ENCODE peak calls at places on chromosome 13, in nine cellular contexts. X is tibial nerve, Z is tibial artery, D is BE2C, K is uterus, L is psoas muscle, B is fibroblast of lung, G is heart right ventricle, I is cardiac muscle cell. F is an unnamed sample.

GRCh38 chr13:74129500-74130144 is 4.6 kb downstream of the KLF12 start:
- DNase-seq in D (no peak), K (no peak), X (no peak), B (peak; percentile 27), G (no peak), Z (no peak), L (no peak), I (no peak), F (no peak)

GRCh38 chr13:57631607-57632275 is at the start of gene PCDH17:
- DNase-seq in G (peak; percentile 32), L (peak; percentile 17), X (no peak), B (peak; percentile 74), Z (peak; percentile 65), K (no peak), I (peak; percentile 69), D (peak; percentile 75), F (no peak)

GRCh38 chr13:20353973-20354372 is 121.9 kb upstream of the GJB6 start:
- DNase-seq in B (peak; percentile 67), Z (no peak), K (no peak), D (no peak), L (no peak), I (no peak), G (no peak), X (no peak), F (no peak)

GRCh38 chr13:99956473-99957349 is 14.9 kb downstream of the ZIC5 start:
- DNase-seq in K (no peak), X (no peak), D (no peak), I (peak; percentile 24), B (no peak), Z (no peak), G (no peak), L (peak; percentile 19), F (no peak)

GRCh38 chr13:110647365-110647737 is 32.0 kb downstream of the NAXD start:
- DNase-seq in Z (no peak), K (no peak), X (no peak), D (no peak), L (no peak), B (no peak), G (no peak), I (no peak), F (no peak)

GRCh38 chr13:31000889-31001288 is 68.4 kb downstream of the TEX26 start:
- DNase-seq in L (no peak), B (peak; percentile 61), D (no peak), X (no peak), G (no peak), I (no peak), Z (no peak), K (no peak), F (no peak)

GRCh38 chr13:39663958-39664357 is 8.5 kb downstream of the COG6 start:
- DNase-seq in I (no peak), G (no peak), L (no peak), B (no peak), K (no peak), X (no peak), Z (no peak), D (no peak), F (no peak)

GRCh38 chr13:23984541-23984940 is 87.2 kb upstream of the C1QTNF9B start:
- DNase-seq in Z (no peak), G (no peak), L (no peak), B (peak; percentile 56), X (no peak), K (no peak), I (no peak), D (no peak), F (no peak)

GRCh38 chr13:40910324-40911050 is 108.6 kb downstream of the ELF1 start:
- DNase-seq in L (no peak), Z (no peak), X (no peak), K (no peak), B (peak; percentile 69), G (no peak), I (no peak), D (no peak), F (no peak)

GRCh38 chr13:77034883-77035282 is 7.9 kb upstream of the FBXL3 start:
- DNase-seq in I (no peak), G (no peak), K (no peak), X (no peak), D (no peak), L (no peak), B (peak; percentile 58), Z (no peak), F (no peak)

GRCh38 chr13:25708268-25708667 is 336.5 kb downstream of the ATP8A2 start:
- DNase-seq in G (no peak), K (no peak), L (no peak), X (no peak), B (no peak), I (no peak), D (no peak), Z (no peak), F (no peak)

GRCh38 chr13:83065136-83065535 is 817.1 kb downstream of the SLITRK1 start:
- DNase-seq in X (peak; percentile 75), K (peak; percentile 21), L (peak; percentile 21), G (no peak), D (no peak), B (peak; percentile 86), Z (peak; percentile 87), I (no peak), F (peak; percentile 36)

GRCh38 chr13:53775807-53776206 is 747.2 kb downstream of the OLFM4 start:
- DNase-seq in G (no peak), X (no peak), D (no peak), K (no peak), Z (no peak), L (no peak), I (no peak), B (no peak), F (no peak)

GRCh38 chr13:47134939-47135489 is 238.2 kb upstream of the HTR2A start:
- DNase-seq in L (no peak), X (no peak), D (no peak), I (no peak), B (no peak), Z (no peak), K (no peak), G (no peak), F (no peak)
- TF ChIP-seq CTCF in L (no peak), X (no peak), D (no peak), I (no peak), B (no peak), Z (no peak), K (no peak), G (no peak), F (no peak)

DNA sequence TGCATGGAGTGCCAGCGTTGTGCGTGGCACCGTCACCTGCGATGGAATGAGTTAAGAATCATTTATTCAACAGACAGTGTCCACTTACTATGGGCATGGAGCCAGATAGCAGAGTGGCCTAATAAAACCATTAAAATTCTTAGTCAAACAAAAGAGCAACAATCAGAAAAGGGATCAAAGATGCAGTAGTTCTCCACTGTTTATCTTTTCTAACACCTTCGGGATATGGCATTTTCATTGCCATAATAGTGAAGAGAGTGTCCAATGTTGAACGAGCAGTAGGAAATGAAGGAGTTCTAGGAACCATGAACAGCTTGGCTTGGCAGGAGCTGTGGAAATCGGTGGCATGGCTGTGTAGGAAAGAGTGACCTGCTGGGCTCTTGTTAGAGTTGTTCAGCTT is 2.0 kb downstream of the TNFSF11 start:
- DNase-seq in I (no peak), X (no peak), Z (no peak), L (no peak), D (no peak), B (no peak), K (no peak), G (no peak), F (no peak)
- H3K27me3 ChIP-seq in I (peaks cover 49% of the 10 kb centered on the region), X (no peaks in the 10 kb centered on the region), Z (no peaks in the 10 kb centered on the region), L (peaks cover 10% of the 10 kb centered on the region), D (peaks cover 72% of the 10 kb centered on the region), B (peaks cover 31% of the 10 kb centered on the region), K (peaks cover 9% of the 10 kb centered on the region), G (peaks cover 75% of the 10 kb centered on the region), F (peaks cover 20% of the 10 kb centered on the region)

GRCh38 chr13:32225494-32225931 is 89.7 kb downstream of the ZAR1L start:
- DNase-seq in X (no peak), Z (no peak), B (peak; percentile 90), L (no peak), I (no peak), K (no peak), G (no peak), D (no peak), F (peak; percentile 95)
- H3K36me3 ChIP-seq in X (no peaks in the 10 kb centered on the region), Z (peaks cover 47% of the 10 kb centered on the region), B (no peaks in the 10 kb centered on the region), L (peaks cover 76% of the 10 kb centered on the region), I (no peaks in the 10 kb centered on the region), K (no peaks in the 10 kb centered on the region), G (peaks cover 35% of the 10 kb centered on the region), D (peaks cover 23% of the 10 kb centered on the region), F (peaks cover 10% of the 10 kb centered on the region)

GRCh38 chr13:113029061-113029445 is 60.0 kb downstream of the MCF2L start:
- DNase-seq in D (no peak), L (no peak), X (no peak), I (no peak), B (no peak), G (peak; percentile 3), Z (no peak), K (no peak), F (no peak)

GRCh38 chr13:113028336-113029060 is 59.5 kb downstream of the MCF2L start:
- DNase-seq in Z (no peak), D (no peak), X (no peak), L (no peak), G (peak; percentile 2), K (no peak), B (no peak), I (no peak), F (no peak)

GRCh38 chr13:113027095-113027494 is 58.1 kb downstream of the MCF2L start:
- DNase-seq in Z (no peak), B (no peak), G (no peak), D (no peak), I (no peak), L (no peak), K (no peak), X (no peak), F (no peak)

GRCh38 chr13:113027566-113027965 is 58.6 kb downstream of the MCF2L start:
- DNase-seq in L (no peak), X (no peak), D (no peak), G (peak; percentile 5), I (no peak), Z (no peak), B (no peak), K (no peak), F (no peak)

GRCh38 chr13:113029487-113030258 is 60.7 kb downstream of the MCF2L start:
- DNase-seq in G (peak; percentile 54), L (no peak), B (no peak), D (peak; percentile 78), K (no peak), Z (no peak), I (peak; percentile 63), X (no peak), F (no peak)
- TF ChIP-seq CTCF in G (peak; percentile 66), L (peak; percentile 55), B (peak; percentile 61), D (peak; percentile 93), K (peak; percentile 48), Z (peak; percentile 55), I (peak; percentile 94), X (peak; percentile 53), F (peak; percentile 93)

GRCh38 chr13:78487707-78488106 is 115.6 kb downstream of the POU4F1 start:
- DNase-seq in G (no peak), L (no peak), B (no peak), I (no peak), K (no peak), Z (no peak), D (no peak), X (no peak), F (no peak)
- H3K27me3 ChIP-seq in G (no peaks in the 10 kb centered on the region), L (no peaks in the 10 kb centered on the region), B (no peaks in the 10 kb centered on the region), I (no peaks in the 10 kb centered on the region), K (no peaks in the 10 kb centered on the region), Z (no peaks in the 10 kb centered on the region), D (peaks cover 4% of the 10 kb centered on the region), X (no peaks in the 10 kb centered on the region), F (no peaks in the 10 kb centered on the region)

F was measured in BJ.